ENCODE peak calls at places on chromosomes 13 and 19, in four cellular contexts. C is mesenchymal stem cell; V is activated CD4-positive, alpha-beta T cell treated with anti-CD3 and anti-CD28 coated beads, Interleukin-2, amount 10 ng/mL, durations not matched to agents 7 days and 5 days; I is left ventricle myocardium superior. B is an unnamed sample.

GRCh38 chr19:5343848-5344247 is 3.2 kb upstream of the PTPRS start:
- DNase-seq in C (peak), V (no peak), I (no peak), B (peak)

GRCh38 chr13:41383400-41383799 is 72.3 kb downstream of the NAA16 start:
- DNase-seq in V (no peak), C (peak), I (no peak), B (no peak)

GRCh38 chr13:46773556-46773955 is 23.4 kb downstream of the ESD start:
- DNase-seq in V (no peak), C (no peak), I (no peak), B (no peak)

GRCh38 chr19:27870293-27870692 is 1342.7 kb downstream of the UQCRFS1 start:
- DNase-seq in C (no peak), I (no peak), V (no peak), B (no peak)

GRCh38 chr13:67225252-67226159 is 4.6 kb downstream of the PCDH9 start:
- DNase-seq in C (no peak), I (no peak), V (no peak), B (no peak)

GRCh38 chr13:80116107-80116506 is 224.8 kb downstream of the SPRY2 start:
- DNase-seq in I (no peak), C (peak), V (no peak), B (peak)

GRCh38 chr13:52001120-52001731 is 10.0 kb downstream of the ATP7B start:
- DNase-seq in I (no peak), V (no peak), C (peak), B (peak)

GRCh38 chr13:114140909-114141255 is 8.5 kb upstream of the RASA3 start:
- DNase-seq in I (no peak), V (peak), C (no peak), B (no peak)

GRCh38 chr19:35156673-35157014 is 2.1 kb downstream of the FXYD5 start:
- DNase-seq in C (no peak), I (no peak), V (no peak), B (no peak)

GRCh38 chr13:25455146-25455545 is 83.4 kb downstream of the ATP8A2 start:
- DNase-seq in V (no peak), I (no peak), C (no peak), B (no peak)

GRCh38 chr13:110128546-110128945 is 178.4 kb downstream of the COL4A1 start:
- DNase-seq in I (no peak), C (no peak), V (no peak), B (no peak)